ENCODE peak calls at places on chromosomes 13 and 19, in six cellular contexts. B, I, S, X, G and V are unnamed samples. For H3K9me3 and H3K36me3, the result is how much of the 10 kb centered on the place peaks cover.

GRCh38 chr13:99290890-99291289 is 16.3 kb downstream of the GPR183 start:
- DNase-seq in G (no peak), B (no peak), I (no peak), X (no peak), S (no peak), V (no peak)

GRCh38 chr13:109568273-109568900 is 218.0 kb downstream of the IRS2 start:
- DNase-seq in S (no peak), G (no peak), X (no peak), B (no peak), I (no peak), V (no peak)

GRCh38 chr13:41487222-41487621 is 29.9 kb downstream of the RGCC start:
- DNase-seq in S (no peak), X (no peak), B (no peak), I (no peak), G (no peak), V (no peak)

GRCh38 chr19:46221981-46222610 is 7.4 kb upstream of the IGFL1 start:
- DNase-seq in G (peak), I (no peak), S (no peak), B (no peak), X (no peak), V (no peak)

GRCh38 chr13:30735025-30735967 is at the start of gene ALOX5AP:
- DNase-seq in S (peak), G (no peak), B (no peak), X (no peak), I (peak), V (no peak)

GRCh38 chr19:1079566-1080111 is 12.7 kb downstream of the ARHGAP45 start:
- DNase-seq in S (peak), G (no peak), I (no peak), X (no peak), B (peak), V (no peak)

GRCh38 chr13:72782717-72783116 is 784 bp downstream of the PIBF1 start:
- DNase-seq in S (no peak), I (no peak), B (no peak), X (peak), G (no peak), V (no peak)

GRCh38 chr13:80921971-80922370 is 581.0 kb upstream of the SPRY2 start:
- DNase-seq in G (no peak), B (no peak), I (no peak), X (no peak), S (no peak), V (no peak)

GRCh38 chr13:49584771-49585182 is 581 bp downstream of the RCBTB1 start:
- DNase-seq in G (no peak), S (no peak), B (no peak), X (peak), I (no peak), V (no peak)

GRCh38 chr19:751501-752341 is 809 bp downstream of the MISP start:
- DNase-seq in S (peak), X (no peak), B (peak), G (no peak), I (no peak), V (no peak)

GRCh38 chr19:31354919-31355318 is 5.7 kb upstream of the TSHZ3 start:
- DNase-seq in I (no peak), X (peak), B (no peak), G (no peak), S (no peak), V (no peak)

GRCh38 chr13:41061075-41061913 is at the start of gene WBP4:
- DNase-seq in X (peak), G (peak), S (peak), I (peak), B (peak), V (peak)

GRCh38 chr19:3821857-3822364 is 35.7 kb upstream of the MATK start:
- DNase-seq in B (peak), I (peak), S (peak), X (peak), G (peak), V (peak)

GRCh38 chr13:100203696-100204367 is 114.9 kb downstream of the PCCA start:
- DNase-seq in S (no peak), I (no peak), X (no peak), G (no peak), B (no peak), V (no peak)

GRCh38 chr19:12789098-12789903 is 2.0 kb upstream of the JUNB start:
- DNase-seq in I (no peak), B (peak), G (no peak), S (no peak), X (peak), V (peak)

GRCh38 chr13:44755872-44756271 is 179.7 kb upstream of the TSC22D1 start:
- DNase-seq in S (no peak), G (no peak), B (no peak), X (no peak), I (no peak), V (no peak)

GRCh38 chr13:90445179-90445578 is 902.3 kb upstream of the MIR17HG start:
- DNase-seq in G (peak), I (no peak), S (no peak), X (peak), B (no peak), V (no peak)

GRCh38 chr13:110264685-110265275 is 42.2 kb downstream of the COL4A1 start:
- DNase-seq in G (no peak), X (peak), S (no peak), I (no peak), B (no peak), V (no peak)

GRCh38 chr19:42394751-42395150 is 4.7 kb upstream of the CNFN start:
- DNase-seq in S (no peak), G (no peak), X (no peak), B (no peak), I (no peak), V (no peak)

GRCh38 chr19:35436477-35437141 is 11.4 kb upstream of the FFAR2 start:
- DNase-seq in S (peak), X (no peak), B (peak), G (peak), I (no peak), V (peak)

GRCh38 chr13:91572944-91573535 is 174.6 kb downstream of the GPC5 start:
- DNase-seq in X (no peak), B (no peak), G (no peak), S (no peak), I (no peak), V (no peak)

GRCh38 chr19:48249502-48250014 is 6.2 kb downstream of the CARD8 start:
- DNase-seq in I (peak), B (peak), X (no peak), S (peak), G (no peak), V (no peak)

GRCh38 chr13:44351505-44351854 is 22.1 kb upstream of the SERP2 start:
- DNase-seq in I (no peak), B (no peak), G (no peak), X (no peak), S (no peak), V (no peak)

GRCh38 chr13:100208002-100208401 is 119.1 kb downstream of the PCCA start:
- DNase-seq in X (no peak), S (no peak), I (no peak), G (no peak), B (no peak), V (no peak)

GRCh38 chr19:29939628-29940027 is 2.4 kb upstream of the URI1 start:
- DNase-seq in B (no peak), I (no peak), S (no peak), X (no peak), G (no peak), V (no peak)

GRCh38 chr19:6186435-6186834 is 51.0 kb downstream of the ACSBG2 start:
- DNase-seq in S (no peak), B (no peak), G (no peak), X (no peak), I (no peak), V (no peak)

GRCh38 chr13:113091891-113092775 is 13.5 kb upstream of the F7 start:
- DNase-seq in I (no peak), G (no peak), B (no peak), S (no peak), X (no peak), V (no peak)

GRCh38 chr13:31909889-31910551 is 121.6 kb upstream of the FRY start:
- DNase-seq in I (peak), X (peak), B (peak), S (peak), G (peak), V (no peak)

GRCh38 chr13:53054569-53054968 is 26.0 kb downstream of the OLFM4 start:
- DNase-seq in X (no peak), I (no peak), S (no peak), B (no peak), G (no peak), V (no peak)

GRCh38 chr13:32179708-32180107 is 135.5 kb downstream of the ZAR1L start:
- DNase-seq in G (no peak), I (no peak), S (no peak), X (no peak), B (no peak), V (no peak)

DNA sequence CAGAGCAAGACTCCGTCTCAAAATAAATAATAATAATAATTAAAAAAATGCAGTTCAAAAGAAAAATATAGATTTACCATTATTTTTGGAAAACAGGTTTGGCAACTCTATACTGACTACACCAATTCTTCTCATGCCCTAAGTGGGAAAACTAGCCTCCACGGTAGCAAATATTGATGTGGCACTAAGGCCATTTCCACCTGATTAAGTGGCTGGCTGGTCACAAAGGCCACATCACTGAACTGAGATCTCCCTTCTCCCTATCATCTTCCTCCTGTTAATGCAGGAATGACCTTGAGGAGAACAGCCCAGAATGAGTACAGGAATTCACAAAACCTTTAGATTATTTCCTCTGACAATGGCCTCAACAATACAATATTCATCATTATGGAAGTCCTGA is 18.6 kb downstream of the ZNF814 start:
- DNase-seq in G (no peak), S (no peak), B (no peak), X (no peak), I (no peak), V (no peak)
- H3K9me3 ChIP-seq in G (under half), S (half or more), B (under half), X (under half), I (half or more), V (under half)

GRCh38 chr19:18065173-18065495 is 21.6 kb downstream of the IL12RB1 start:
- DNase-seq in S (no peak), B (no peak), I (no peak), X (no peak), G (no peak), V (no peak)
- H3K27ac ChIP-seq in S (no peak), B (no peak), I (no peak), X (no peak), G (no peak), V (no peak)

DNA sequence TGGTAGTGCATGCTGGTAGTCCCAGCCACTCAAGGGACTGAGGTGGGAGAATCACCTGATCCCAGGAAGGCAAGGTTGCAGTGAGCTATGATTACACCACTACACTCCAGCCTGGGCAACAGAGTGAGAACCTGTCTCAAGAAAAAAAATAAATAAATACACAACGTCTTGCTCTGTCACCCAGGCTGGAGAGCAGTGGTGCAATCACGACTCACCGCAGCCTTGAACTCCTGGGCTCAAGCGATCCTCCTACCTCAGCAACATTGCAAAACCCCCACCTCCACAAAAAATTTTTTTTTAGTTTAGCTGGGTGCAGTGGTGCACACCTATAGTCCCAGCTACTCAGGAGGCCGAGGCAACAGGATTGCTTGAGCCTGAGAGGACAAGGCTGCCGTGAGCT is 8.8 kb downstream of the TPM4 start:
- DNase-seq in X (no peak), I (no peak), S (no peak), B (no peak), G (no peak), V (no peak)
- H3K36me3 ChIP-seq in X (under half), I (half or more), S (half or more), B (half or more), G (half or more), V (under half)

DNA sequence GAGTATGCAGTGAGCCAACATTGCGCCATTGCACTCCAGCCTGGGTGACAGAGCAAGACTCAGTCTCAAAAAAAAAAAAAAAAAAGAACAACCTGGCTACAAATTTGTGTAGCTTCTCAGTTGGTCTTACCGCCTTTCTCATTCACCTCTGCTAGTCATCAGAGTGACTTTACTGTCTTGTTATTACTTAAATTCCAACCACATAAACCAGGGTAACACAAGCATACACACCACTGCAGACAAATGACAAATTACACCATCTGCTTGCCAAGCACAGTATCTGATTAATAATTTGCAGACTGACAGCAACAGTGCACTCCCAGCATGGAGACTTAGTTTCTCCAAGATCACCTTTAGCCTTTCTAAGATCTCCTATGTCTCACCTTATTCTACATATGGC is 11.0 kb downstream of the ZNF14 start:
- DNase-seq in S (no peak), B (no peak), X (no peak), I (no peak), G (no peak), V (no peak)
- H3K9me3 ChIP-seq in S (half or more), B (under half), X (under half), I (under half), G (under half), V (under half)

GRCh38 chr19:38869836-38870607 is 8.1 kb downstream of the RINL start:
- DNase-seq in X (peak), G (peak), I (peak), B (peak), S (peak), V (peak)
- H3K27ac ChIP-seq in X (no peak), G (no peak), I (peak), B (peak), S (peak), V (peak)

GRCh38 chr19:11174336-11174735 is 18.8 kb upstream of the SPC24 start:
- DNase-seq in G (no peak), I (no peak), X (no peak), B (no peak), S (no peak), V (no peak)
- H3K36me3 ChIP-seq in G (under half), I (under half), X (under half), B (under half), S (under half), V (under half)

DNA sequence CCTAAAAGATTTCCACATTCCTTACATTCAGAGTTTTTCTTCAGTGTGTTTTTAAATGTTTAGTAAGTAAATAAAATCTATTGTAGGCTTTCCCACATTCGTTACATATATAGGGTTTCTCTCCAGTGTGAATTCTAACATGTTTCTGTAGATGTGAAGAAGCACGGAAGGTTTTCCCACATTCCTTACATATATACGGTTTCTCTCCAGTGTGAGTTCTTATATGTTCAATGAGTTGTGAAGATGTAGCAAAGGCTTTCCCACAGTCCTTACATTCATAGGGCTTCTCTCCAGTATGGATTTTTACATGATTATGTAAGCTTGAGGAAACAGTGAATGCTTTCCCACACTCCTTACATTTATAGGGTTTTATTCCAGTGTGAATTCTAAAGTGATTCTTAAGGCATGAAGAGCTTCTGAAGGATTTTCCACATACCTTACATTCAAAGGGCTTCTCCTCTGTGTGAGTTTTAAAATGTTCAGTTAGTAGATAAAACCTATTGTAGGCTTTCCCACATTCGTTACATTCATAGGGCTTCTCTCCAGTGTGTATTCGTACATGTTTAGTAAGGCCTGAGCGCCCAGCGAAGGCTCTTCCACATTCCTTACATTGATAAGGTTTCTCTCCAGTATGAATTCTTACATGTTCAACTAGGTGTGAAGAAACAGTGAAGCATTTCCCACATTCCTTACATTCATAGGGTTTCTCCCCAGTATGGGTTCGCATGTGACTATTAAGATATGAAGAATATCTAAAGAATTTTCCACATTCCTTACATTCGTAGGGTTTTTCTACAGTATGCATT is 18.2 kb downstream of the ZNF121 start:
- DNase-seq in I (no peak), X (no peak), B (no peak), S (no peak), G (no peak), V (no peak)
- H3K9me3 ChIP-seq in I (half or more), X (half or more), B (under half), S (half or more), G (under half), V (under half)

DNA sequence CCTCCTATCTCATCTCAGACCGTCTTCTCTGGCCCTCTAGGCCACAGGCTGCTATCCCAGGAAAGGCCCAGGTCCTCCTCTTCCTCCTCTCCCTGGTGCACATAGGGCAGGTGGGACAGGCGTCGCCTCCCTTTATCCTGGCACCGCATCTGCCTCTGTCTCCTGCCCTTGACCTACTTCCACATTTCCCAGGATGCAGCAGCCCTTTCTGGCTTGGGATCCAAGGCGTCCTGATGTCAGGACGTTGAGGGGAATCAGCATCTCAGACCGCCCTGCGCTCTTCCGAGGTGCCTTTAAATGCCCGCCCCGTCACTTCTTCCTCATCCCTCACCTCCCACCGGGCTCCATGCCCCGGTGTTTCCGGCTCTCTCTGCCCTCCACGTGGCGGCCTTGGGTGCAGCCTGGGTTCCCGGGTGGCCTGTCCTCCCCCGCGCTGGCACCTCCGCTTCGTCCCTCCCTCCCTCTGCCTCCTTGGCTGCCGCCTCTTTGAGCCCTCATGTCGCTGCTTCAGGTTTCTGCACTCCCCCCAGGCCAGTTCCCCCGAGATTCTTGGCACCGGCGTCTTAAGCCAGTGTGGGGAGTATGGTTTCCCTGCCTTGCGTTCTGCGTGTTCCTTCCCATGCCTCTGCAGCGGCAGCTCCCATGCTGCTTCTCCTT is 66.3 kb downstream of the KDM4B start:
- DNase-seq in S (no peak), I (no peak), G (no peak), B (no peak), X (no peak), V (peak)
- H3K27ac ChIP-seq in S (no peak), I (no peak), G (no peak), B (no peak), X (no peak), V (no peak)